ENCODE peak calls at places on chromosomes 11 and 22, in eight cellular contexts. U is SK-N-SH, M is neuronal stem cell, N is HCT116, L is adipocyte, Z is SK-N-MC, S is PC-3, X is MM.1S. J is an unnamed sample.

GRCh38 chr11:126186031-126186698 is 25.3 kb downstream of the RPUSD4 start:
- DNase-seq in U (no peak), M (no peak), N (no peak), L (no peak), Z (no peak), S (no peak), X (no peak), J (no peak)

GRCh38 chr22:46626356-46626755 is 6.2 kb downstream of the GRAMD4 start:
- DNase-seq in U (no peak), M (no peak), N (no peak), L (no peak), Z (no peak), S (no peak), X (no peak), J (no peak)

GRCh38 chr11:16749092-16749491 is 10.6 kb downstream of the C11orf58 start:
- DNase-seq in U (no peak), M (no peak), N (no peak), L (no peak), Z (no peak), S (no peak), X (no peak), J (no peak)

GRCh38 chr22:43850529-43850928 is 11.8 kb downstream of the SULT4A1 start:
- DNase-seq in U (no peak), M (no peak), N (no peak), L (no peak), Z (no peak), S (no peak), X (no peak), J (no peak)

GRCh38 chr22:50308597-50308935 is 1.1 kb upstream of the PLXNB2 start:
- DNase-seq in U (no peak), M (no peak), N (no peak), L (peak), Z (no peak), S (no peak), X (no peak), J (no peak)

GRCh38 chr11:71098776-71099175 is 153.6 kb downstream of the SHANK2 start:
- DNase-seq in U (no peak), M (no peak), N (no peak), L (no peak), Z (no peak), S (no peak), X (no peak), J (no peak)

GRCh38 chr11:46918087-46918751 is at the start of gene LRP4:
- DNase-seq in U (peak), M (no peak), N (no peak), L (peak), Z (no peak), S (no peak), X (peak), J (peak)

GRCh38 chr11:122696662-122697061 is 41.1 kb downstream of the UBASH3B start:
- DNase-seq in U (no peak), M (no peak), N (no peak), L (no peak), Z (no peak), S (no peak), X (no peak), J (peak)

GRCh38 chr11:28736256-28736655 is 628.1 kb downstream of the METTL15 start:
- DNase-seq in U (no peak), M (no peak), N (no peak), L (no peak), Z (no peak), S (peak), X (no peak), J (no peak)

GRCh38 chr11:65593518-65594414 is 1.8 kb downstream of the KCNK7 start:
- DNase-seq in U (peak), M (no peak), N (no peak), L (peak), Z (no peak), S (peak), X (peak), J (peak)

GRCh38 chr11:65615950-65616574 is 486 bp downstream of the PCNX3 start:
- DNase-seq in U (peak), M (no peak), N (no peak), L (peak), Z (no peak), S (peak), X (peak), J (peak)

GRCh38 chr22:46737105-46737975 is 712 bp downstream of the CERK start:
- DNase-seq in U (no peak), M (no peak), N (no peak), L (peak), Z (no peak), S (peak), X (peak), J (peak)

GRCh38 chr11:84564180-84564866 is 1062.8 kb downstream of the DLG2 start:
- DNase-seq in U (peak), M (peak), N (peak), L (peak), Z (no peak), S (peak), X (peak), J (peak)

GRCh38 chr11:13705710-13706109 is 37.2 kb downstream of the FAR1 start:
- DNase-seq in U (no peak), M (no peak), N (no peak), L (no peak), Z (no peak), S (no peak), X (no peak), J (no peak)

GRCh38 chr22:49553076-49553475 is 274.6 kb downstream of the BRD1 start:
- DNase-seq in U (no peak), M (no peak), N (no peak), L (no peak), Z (no peak), S (no peak), X (no peak), J (no peak)

DNA sequence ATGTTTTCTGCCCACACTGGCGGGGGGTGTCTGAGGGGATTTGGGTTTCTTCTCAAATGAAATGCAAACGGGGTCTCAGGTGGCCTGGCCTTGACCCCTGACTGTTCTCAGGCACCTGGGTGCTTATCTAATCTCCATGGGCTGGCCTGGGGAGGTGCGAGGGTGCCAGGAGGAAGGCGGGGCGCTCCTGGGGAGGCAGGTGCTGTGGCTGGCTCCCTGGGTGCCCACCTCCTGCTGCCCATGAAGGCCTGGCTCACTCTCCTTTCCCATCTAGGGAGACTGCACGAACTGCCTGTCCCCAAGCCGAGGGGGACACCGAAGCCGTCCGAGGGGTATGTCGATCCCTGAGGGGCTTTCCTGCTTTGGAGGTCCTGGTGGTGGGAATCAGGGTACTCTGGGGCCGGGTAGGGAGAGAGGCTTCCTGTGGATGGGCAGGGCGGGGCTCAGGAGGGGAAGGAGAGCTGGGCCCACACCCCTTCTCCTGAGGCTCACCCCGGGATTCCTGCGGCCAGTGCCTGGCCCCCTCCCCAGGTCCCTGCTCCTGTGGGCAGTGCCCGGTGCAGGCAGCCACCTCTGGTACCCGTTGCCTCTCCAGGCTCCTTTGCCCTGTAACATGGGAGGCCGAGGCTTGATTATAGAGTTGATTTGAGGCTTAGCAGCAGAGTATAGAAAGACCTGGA is 18.4 kb downstream of the MICALL1 start:
- DNase-seq in U (peak), M (no peak), N (no peak), L (no peak), Z (no peak), S (no peak), X (no peak), J (no peak)
- H3K9ac ChIP-seq in U (no peak), M (no peak), N (no peak), L (no peak), Z (no peak), S (no peak), X (no peak), J (no peak)

GRCh38 chr11:72789493-72790131 is 4.2 kb downstream of the STARD10 start:
- DNase-seq in U (peak), M (no peak), N (no peak), L (peak), Z (no peak), S (peak), X (no peak), J (no peak)
- H3K9ac ChIP-seq in U (no peak), M (no peak), N (peak), L (no peak), Z (no peak), S (no peak), X (no peak), J (no peak)

DNA sequence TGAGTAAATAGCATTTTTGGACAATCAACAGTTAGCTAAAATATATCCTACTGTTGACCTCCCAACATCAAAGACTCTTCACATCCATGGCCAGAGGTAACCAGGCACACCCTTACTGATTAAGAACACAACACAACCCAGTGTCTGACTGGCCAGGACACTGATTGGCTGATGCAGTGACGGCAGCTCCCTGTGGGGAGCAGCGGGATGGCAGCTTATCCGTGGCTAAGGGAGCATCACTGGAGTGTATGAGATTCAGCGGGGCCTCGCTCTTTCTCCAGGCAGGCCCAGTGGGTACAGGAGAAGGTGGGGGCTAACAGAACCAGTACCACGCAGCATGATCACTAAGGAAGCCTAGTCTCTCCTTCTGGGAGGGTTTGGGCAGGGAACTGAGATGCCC is 10.3 kb upstream of the IL2RB start:
- DNase-seq in U (no peak), M (no peak), N (no peak), L (no peak), Z (no peak), S (no peak), X (no peak), J (no peak)
- H3K9ac ChIP-seq in U (no peak), M (no peak), N (no peak), L (no peak), Z (no peak), S (no peak), X (no peak), J (no peak)

DNA sequence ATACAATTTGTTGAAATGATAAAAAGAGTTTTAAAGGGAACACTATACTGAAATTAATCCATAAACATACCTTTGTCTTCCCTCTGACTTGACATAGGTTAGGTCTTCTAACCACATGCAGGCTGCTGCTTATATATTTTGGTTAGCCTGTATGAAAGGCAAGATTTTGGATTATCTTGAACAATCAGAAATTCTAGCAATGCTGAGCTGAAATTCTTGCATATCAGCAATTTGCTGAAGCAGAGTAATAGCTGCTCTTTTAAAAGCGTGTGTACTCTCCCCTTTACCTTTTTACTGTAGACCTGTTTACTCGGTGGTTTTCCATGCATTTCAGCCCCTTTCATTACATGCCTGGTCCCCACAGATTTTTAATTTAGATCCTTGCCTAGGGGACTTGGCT is 34.0 kb downstream of the CWC15 start:
- DNase-seq in U (no peak), M (no peak), N (no peak), L (no peak), Z (no peak), S (no peak), X (no peak), J (no peak)
- H3K9ac ChIP-seq in U (no peak), M (no peak), N (no peak), L (no peak), Z (no peak), S (no peak), X (no peak), J (no peak)

GRCh38 chr11:86818466-86819282 is 18.3 kb downstream of the PRSS23 start:
- DNase-seq in U (peak), M (no peak), N (peak), L (peak), Z (peak), S (peak), X (peak), J (peak)
- H3K9ac ChIP-seq in U (peak), M (no peak), N (no peak), L (peak), Z (no peak), S (peak), X (no peak), J (no peak)

GRCh38 chr11:19989191-19989590 is 171.1 kb downstream of the DBX1 start:
- DNase-seq in U (no peak), M (no peak), N (no peak), L (no peak), Z (no peak), S (no peak), X (no peak), J (no peak)
- H3K9ac ChIP-seq in U (peak), M (no peak), N (no peak), L (no peak), Z (no peak), S (no peak), X (no peak), J (no peak)

DNA sequence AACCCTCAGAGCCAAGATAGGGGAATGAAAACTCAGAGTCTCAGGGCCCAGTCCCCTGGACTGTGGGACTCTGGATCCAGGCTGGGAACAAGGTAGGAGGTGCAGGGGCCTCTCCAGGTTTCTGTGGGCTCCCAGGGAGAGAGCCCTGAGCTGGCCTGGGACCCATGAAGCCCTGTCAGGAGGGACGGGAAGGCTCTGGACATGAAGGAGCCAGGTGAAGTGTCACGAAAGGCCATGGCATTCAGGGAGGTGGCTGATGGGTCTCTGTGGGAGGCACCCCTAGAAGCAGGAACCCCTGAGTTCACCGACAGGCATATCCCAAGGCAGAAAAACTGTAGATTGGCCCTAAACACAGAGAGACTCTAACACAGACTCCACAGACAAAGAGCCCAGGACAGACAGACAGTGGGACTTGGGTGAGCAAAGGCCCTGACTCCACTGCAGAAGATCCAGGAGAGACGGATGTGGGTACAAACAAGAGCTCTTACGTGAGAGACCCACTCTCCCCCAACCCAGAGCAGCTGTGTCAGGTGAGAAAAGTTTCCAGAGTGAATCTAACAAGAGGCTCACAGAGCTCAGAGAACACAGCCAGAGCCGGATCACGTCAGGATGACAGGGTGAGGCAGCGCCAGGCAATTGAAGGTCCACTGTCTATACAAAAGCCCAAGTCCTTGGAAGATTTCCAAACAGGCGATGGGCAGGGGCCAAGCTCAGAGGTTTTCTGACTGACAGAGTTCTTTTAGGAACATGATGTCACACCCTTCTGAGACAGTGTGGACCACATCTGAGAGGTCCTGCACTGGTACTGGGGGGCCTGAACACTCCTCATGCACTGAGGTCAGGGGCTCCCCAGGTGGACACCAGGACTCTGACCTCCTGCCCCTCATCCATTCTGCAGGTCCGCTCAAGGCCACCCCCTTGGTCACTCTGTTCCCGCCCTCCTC is 27.4 kb downstream of the IGLL5 start:
- DNase-seq in U (no peak), M (no peak), N (no peak), L (no peak), Z (no peak), S (no peak), X (no peak), J (peak)
- H3K9ac ChIP-seq in U (no peak), M (no peak), N (no peak), L (no peak), Z (no peak), S (no peak), X (no peak), J (peak)

DNA sequence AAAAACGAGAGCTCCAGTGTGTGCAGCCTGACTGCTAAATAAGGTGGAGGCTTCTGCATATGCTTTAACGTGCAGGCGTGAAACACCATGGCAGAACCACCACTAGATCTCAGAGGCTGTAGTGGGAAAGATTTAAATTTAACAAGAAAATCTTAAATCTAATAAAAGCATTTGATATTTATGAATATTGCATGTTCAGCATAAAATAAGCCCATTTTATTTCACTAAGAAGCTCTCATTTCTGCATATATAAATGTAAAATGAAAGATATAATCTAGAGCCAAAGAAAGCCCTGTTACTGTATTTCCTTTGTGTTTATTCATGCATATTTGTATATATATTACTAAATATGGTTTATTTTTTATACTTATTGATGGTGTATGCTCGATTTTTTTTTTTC is 188.3 kb downstream of the DDX10 start:
- DNase-seq in U (no peak), M (no peak), N (no peak), L (no peak), Z (no peak), S (no peak), X (no peak), J (no peak)
- H3K9ac ChIP-seq in U (no peak), M (no peak), N (no peak), L (no peak), Z (no peak), S (no peak), X (peak), J (no peak)

GRCh38 chr11:22626573-22627239 is 1.1 kb upstream of the FANCF start:
- DNase-seq in U (no peak), M (no peak), N (no peak), L (peak), Z (no peak), S (no peak), X (no peak), J (no peak)
- H3K9ac ChIP-seq in U (no peak), M (no peak), N (no peak), L (peak), Z (no peak), S (no peak), X (no peak), J (peak)

J was measured in DND-41.